ENCODE peak calls at places on chromosomes 11 and 22, in four cellular contexts. One of them, this sample, is unnamed.

GRCh38 chr11:106276859-106277436 is 199.5 kb downstream of the AASDHPPT start:
- DNase-seq in GM23338: peak
- DNase-seq in dorsolateral prefrontal cortex: no peak
- DNase-seq in BJ: no peak
- DNase-seq in this sample: peak

GRCh38 chr11:132792341-132793140 is 739.8 kb downstream of the OPCML start:
- DNase-seq in GM23338: peak
- DNase-seq in dorsolateral prefrontal cortex: no peak
- DNase-seq in BJ: no peak
- DNase-seq in this sample: no peak

GRCh38 chr11:118067006-118067405 is 9.9 kb upstream of the TMPRSS4 start:
- DNase-seq in GM23338: no peak
- DNase-seq in dorsolateral prefrontal cortex: no peak
- DNase-seq in BJ: no peak
- DNase-seq in this sample: no peak

GRCh38 chr11:2315395-2316168 is 13.8 kb downstream of the TSPAN32 start:
- DNase-seq in GM23338: no peak
- DNase-seq in dorsolateral prefrontal cortex: no peak
- DNase-seq in BJ: no peak
- DNase-seq in this sample: no peak

GRCh38 chr11:113960702-113961330 is 14.1 kb upstream of the HTR3A start:
- DNase-seq in GM23338: no peak
- DNase-seq in dorsolateral prefrontal cortex: no peak
- DNase-seq in BJ: no peak
- DNase-seq in this sample: no peak

GRCh38 chr11:93577291-93577690 is 34.1 kb upstream of the SMCO4 start:
- DNase-seq in GM23338: no peak
- DNase-seq in dorsolateral prefrontal cortex: no peak
- DNase-seq in BJ: peak
- DNase-seq in this sample: no peak

GRCh38 chr11:11081273-11081672 is 223.4 kb upstream of the ZBED5 start:
- DNase-seq in GM23338: peak
- DNase-seq in dorsolateral prefrontal cortex: no peak
- DNase-seq in BJ: no peak
- DNase-seq in this sample: no peak

GRCh38 chr22:31085928-31086327 is 4.8 kb downstream of the SMTN start:
- DNase-seq in GM23338: no peak
- DNase-seq in dorsolateral prefrontal cortex: no peak
- DNase-seq in BJ: no peak
- DNase-seq in this sample: no peak

GRCh38 chr11:46808804-46809431 is 37.2 kb downstream of the CKAP5 start:
- DNase-seq in GM23338: peak
- DNase-seq in dorsolateral prefrontal cortex: no peak
- DNase-seq in BJ: no peak
- DNase-seq in this sample: peak

GRCh38 chr11:109423114-109423859 is 1.3 kb downstream of the C11orf87 start:
- DNase-seq in GM23338: peak
- DNase-seq in dorsolateral prefrontal cortex: peak
- DNase-seq in BJ: no peak
- DNase-seq in this sample: no peak

GRCh38 chr11:2859706-2860037 is 25.9 kb downstream of the CDKN1C start:
- DNase-seq in GM23338: no peak
- DNase-seq in dorsolateral prefrontal cortex: no peak
- DNase-seq in BJ: no peak
- DNase-seq in this sample: no peak

GRCh38 chr22:38353142-38353629 is 36.0 kb upstream of the CSNK1E start:
- DNase-seq in GM23338: peak
- DNase-seq in dorsolateral prefrontal cortex: peak
- DNase-seq in BJ: no peak
- DNase-seq in this sample: peak

GRCh38 chr11:3723014-3723708 is 52.0 kb upstream of the CHRNA10 start:
- DNase-seq in GM23338: no peak
- DNase-seq in dorsolateral prefrontal cortex: no peak
- DNase-seq in BJ: peak
- DNase-seq in this sample: peak

GRCh38 chr11:70716986-70717775 is 318.9 kb downstream of the CTTN start:
- DNase-seq in GM23338: no peak
- DNase-seq in dorsolateral prefrontal cortex: no peak
- DNase-seq in BJ: no peak
- DNase-seq in this sample: no peak

GRCh38 chr11:117248341-117248740 is 15.9 kb downstream of the RNF214 start:
- DNase-seq in GM23338: no peak
- DNase-seq in dorsolateral prefrontal cortex: no peak
- DNase-seq in BJ: no peak
- DNase-seq in this sample: no peak

GRCh38 chr11:2792376-2793250 is 92.8 kb upstream of the KCNQ1OT1 start:
- DNase-seq in GM23338: peak
- DNase-seq in dorsolateral prefrontal cortex: peak
- DNase-seq in BJ: no peak
- DNase-seq in this sample: peak

GRCh38 chr11:32168924-32169323 is 78.0 kb downstream of the RCN1 start:
- DNase-seq in GM23338: no peak
- DNase-seq in dorsolateral prefrontal cortex: no peak
- DNase-seq in BJ: no peak
- DNase-seq in this sample: no peak

GRCh38 chr22:45218974-45219373 is 21.7 kb downstream of the KIAA0930 start:
- DNase-seq in GM23338: no peak
- DNase-seq in dorsolateral prefrontal cortex: no peak
- DNase-seq in BJ: no peak
- DNase-seq in this sample: no peak

GRCh38 chr11:115222218-115222862 is 281.9 kb downstream of the CADM1 start:
- DNase-seq in GM23338: peak
- DNase-seq in dorsolateral prefrontal cortex: no peak
- DNase-seq in BJ: peak
- DNase-seq in this sample: peak

GRCh38 chr22:37805878-37806277 is 1.9 kb upstream of the GCAT start:
- DNase-seq in GM23338: no peak
- DNase-seq in dorsolateral prefrontal cortex: no peak
- DNase-seq in BJ: no peak
- DNase-seq in this sample: no peak

GRCh38 chr22:17164392-17165024 is 5.4 kb upstream of the HDHD5 start:
- DNase-seq in GM23338: peak
- DNase-seq in dorsolateral prefrontal cortex: no peak
- DNase-seq in BJ: no peak
- DNase-seq in this sample: no peak
- TF ChIP-seq CTCF in GM23338: peak
- TF ChIP-seq CTCF in dorsolateral prefrontal cortex: peak
- TF ChIP-seq CTCF in BJ: peak
- TF ChIP-seq CTCF in this sample: no peak

GRCh38 chr11:30453705-30454104 is 130.8 kb downstream of the ARL14EP start:
- DNase-seq in GM23338: peak
- DNase-seq in dorsolateral prefrontal cortex: no peak
- DNase-seq in BJ: no peak
- DNase-seq in this sample: no peak
- TF ChIP-seq CTCF in GM23338: no peak
- TF ChIP-seq CTCF in dorsolateral prefrontal cortex: no peak
- TF ChIP-seq CTCF in BJ: no peak
- TF ChIP-seq CTCF in this sample: no peak

DNA sequence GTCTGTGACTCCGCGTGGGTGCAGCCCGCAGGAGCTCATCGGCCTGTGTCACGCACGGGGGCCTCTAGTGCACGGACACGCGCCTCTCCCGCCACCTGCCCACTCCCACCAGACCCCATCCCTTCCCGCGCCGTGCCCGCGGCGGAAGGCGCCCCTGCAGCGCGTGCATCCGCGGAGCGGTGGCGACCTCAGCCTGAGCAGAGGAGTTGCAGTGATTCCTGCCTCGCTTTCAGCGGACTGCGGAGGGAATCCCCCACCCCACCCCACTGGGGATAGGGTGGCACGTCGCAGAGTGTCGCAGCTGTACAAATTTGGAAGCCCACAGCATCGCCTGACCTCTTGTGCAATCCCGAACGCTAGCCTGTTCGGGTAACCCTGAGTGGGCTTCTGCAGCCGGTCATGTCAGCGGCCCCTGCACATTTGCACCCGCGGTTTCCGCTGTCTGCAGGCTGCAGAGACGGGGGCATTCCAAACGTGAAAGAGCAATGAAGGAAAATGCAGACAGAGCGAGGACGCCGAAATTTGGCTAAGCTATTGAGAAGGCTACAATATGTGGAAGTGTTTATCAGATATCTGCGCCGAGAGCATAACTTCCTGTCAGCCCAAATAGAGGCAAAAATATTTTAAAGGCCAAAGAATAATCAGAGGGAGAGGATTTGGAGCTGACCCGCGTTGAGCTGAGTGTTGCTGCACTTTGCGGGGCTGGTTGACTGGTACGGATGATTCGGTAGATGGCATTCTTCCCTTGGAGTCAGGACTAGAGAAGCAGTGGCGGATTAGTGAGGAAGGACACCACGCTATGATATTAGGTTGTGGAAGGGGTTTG is 619 bp upstream of the ARHGAP20 start:
- DNase-seq in GM23338: peak
- DNase-seq in dorsolateral prefrontal cortex: peak
- DNase-seq in BJ: no peak
- DNase-seq in this sample: peak
- TF ChIP-seq CTCF in GM23338: no peak
- TF ChIP-seq CTCF in dorsolateral prefrontal cortex: peak
- TF ChIP-seq CTCF in BJ: peak
- TF ChIP-seq CTCF in this sample: no peak

GRCh38 chr11:44631831-44632230 is 66.4 kb downstream of the CD82 start:
- DNase-seq in GM23338: no peak
- DNase-seq in dorsolateral prefrontal cortex: no peak
- DNase-seq in BJ: no peak
- DNase-seq in this sample: no peak

GRCh38 chr11:44634401-44635281 is 69.2 kb downstream of the CD82 start:
- DNase-seq in GM23338: peak
- DNase-seq in dorsolateral prefrontal cortex: peak
- DNase-seq in BJ: no peak
- DNase-seq in this sample: peak

GRCh38 chr11:44630511-44631210 is 65.2 kb downstream of the CD82 start:
- DNase-seq in GM23338: no peak
- DNase-seq in dorsolateral prefrontal cortex: peak
- DNase-seq in BJ: no peak
- DNase-seq in this sample: no peak

GRCh38 chr11:44633641-44634040 is 68.2 kb downstream of the CD82 start:
- DNase-seq in GM23338: no peak
- DNase-seq in dorsolateral prefrontal cortex: peak
- DNase-seq in BJ: no peak
- DNase-seq in this sample: no peak

DNA sequence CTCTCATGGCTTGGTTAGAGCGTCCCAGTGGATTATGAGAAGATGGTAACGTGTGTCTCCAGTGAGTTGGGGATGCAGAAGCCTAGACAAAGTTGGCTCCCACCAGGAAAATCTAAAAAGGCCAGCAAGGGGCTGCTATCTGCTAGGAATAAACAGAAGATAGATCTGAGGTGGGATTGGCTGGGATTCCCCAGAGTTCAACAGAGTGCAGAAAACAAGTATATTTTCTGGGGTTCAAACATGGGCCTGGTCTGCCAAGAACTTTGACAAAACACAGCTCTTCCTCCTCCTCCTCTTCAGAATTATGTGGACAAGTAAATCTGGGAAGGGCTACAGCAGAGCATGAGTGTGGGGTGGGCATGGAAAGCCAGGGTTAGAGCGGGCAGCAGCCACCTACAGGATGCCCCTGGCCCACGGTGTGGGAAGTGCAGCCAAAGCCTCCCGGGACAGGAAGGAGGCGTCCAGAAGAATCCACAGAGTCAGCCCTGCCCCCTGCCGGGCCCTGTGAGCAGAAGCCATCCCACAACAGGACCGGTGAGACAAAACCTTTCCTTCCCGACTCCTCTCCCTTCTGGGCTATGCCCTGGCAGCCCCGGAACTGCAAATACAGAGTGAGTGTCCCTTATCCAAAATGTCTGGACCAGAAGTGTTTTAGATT is 67.1 kb downstream of the CD82 start:
- DNase-seq in GM23338: peak
- DNase-seq in dorsolateral prefrontal cortex: peak
- DNase-seq in BJ: no peak
- DNase-seq in this sample: peak
- TF ChIP-seq CTCF in GM23338: no peak
- TF ChIP-seq CTCF in dorsolateral prefrontal cortex: peak
- TF ChIP-seq CTCF in BJ: peak
- TF ChIP-seq CTCF in this sample: peak

GRCh38 chr22:50456026-50456425 is 18.8 kb downstream of the SBF1 start:
- DNase-seq in GM23338: no peak
- DNase-seq in dorsolateral prefrontal cortex: no peak
- DNase-seq in BJ: no peak
- DNase-seq in this sample: no peak
- TF ChIP-seq CTCF in GM23338: no peak
- TF ChIP-seq CTCF in dorsolateral prefrontal cortex: no peak
- TF ChIP-seq CTCF in BJ: no peak
- TF ChIP-seq CTCF in this sample: no peak

GRCh38 chr11:91773090-91773489 is 451.5 kb upstream of the FAT3 start:
- DNase-seq in GM23338: peak
- DNase-seq in dorsolateral prefrontal cortex: no peak
- DNase-seq in BJ: no peak
- DNase-seq in this sample: no peak
- TF ChIP-seq CTCF in GM23338: peak
- TF ChIP-seq CTCF in dorsolateral prefrontal cortex: no peak
- TF ChIP-seq CTCF in BJ: peak
- TF ChIP-seq CTCF in this sample: no peak

GRCh38 chr11:22193348-22194051 is 615 bp downstream of the ANO5 start:
- DNase-seq in GM23338: peak
- DNase-seq in dorsolateral prefrontal cortex: peak
- DNase-seq in BJ: no peak
- DNase-seq in this sample: no peak

GRCh38 chr11:22192642-22193347 is at the start of gene ANO5:
- DNase-seq in GM23338: peak
- DNase-seq in dorsolateral prefrontal cortex: peak
- DNase-seq in BJ: no peak
- DNase-seq in this sample: peak

GRCh38 chr11:22190827-22191463 is 1.9 kb upstream of the ANO5 start:
- DNase-seq in GM23338: no peak
- DNase-seq in dorsolateral prefrontal cortex: no peak
- DNase-seq in BJ: no peak
- DNase-seq in this sample: no peak

GRCh38 chr11:22189660-22190059 is 3.2 kb upstream of the ANO5 start:
- DNase-seq in GM23338: no peak
- DNase-seq in dorsolateral prefrontal cortex: no peak
- DNase-seq in BJ: no peak
- DNase-seq in this sample: no peak

GRCh38 chr11:22192289-22192641 is 620 bp upstream of the ANO5 start:
- DNase-seq in GM23338: peak
- DNase-seq in dorsolateral prefrontal cortex: no peak
- DNase-seq in BJ: no peak
- DNase-seq in this sample: no peak
- TF ChIP-seq CTCF in GM23338: peak
- TF ChIP-seq CTCF in dorsolateral prefrontal cortex: peak
- TF ChIP-seq CTCF in BJ: no peak
- TF ChIP-seq CTCF in this sample: peak